ENCODE peak calls at places on chromosomes 3 and 15, in six cellular contexts. T is heart left ventricle, S is cardiac muscle cell, A is A549, G is heart right ventricle, X is fibroblast of pulmonary artery. F is an unnamed sample.

GRCh38 chr15:100999369-100999768 is 80.2 kb downstream of the LRRK1 start:
- DNase-seq in A (no peak), G (no peak), S (no peak), X (no peak), T (no peak), F (no peak)

GRCh38 chr15:83106994-83107840 is at the start of gene TM6SF1:
- DNase-seq in G (peak), T (peak), X (no peak), A (no peak), S (no peak), F (no peak)

GRCh38 chr3:142808103-142808917 is 80.6 kb downstream of the PCOLCE2 start:
- DNase-seq in G (no peak), X (peak), S (peak), A (peak), T (no peak), F (no peak)

GRCh38 chr3:23811919-23812318 is 6.2 kb downstream of the UBE2E1 start:
- DNase-seq in A (no peak), X (no peak), T (no peak), G (no peak), S (no peak), F (no peak)

GRCh38 chr15:70875001-70875782 is 17.0 kb downstream of the THAP10 start:
- DNase-seq in G (peak), A (no peak), S (peak), T (no peak), X (peak), F (no peak)

GRCh38 chr3:72229952-72230351 is 445.0 kb upstream of the PROK2 start:
- DNase-seq in G (no peak), S (no peak), A (no peak), T (no peak), X (no peak), F (no peak)

GRCh38 chr15:58441376-58442070 is 9.7 kb downstream of the LIPC start:
- DNase-seq in X (peak), A (no peak), T (no peak), G (no peak), S (peak), F (no peak)

GRCh38 chr15:82649226-82649999 is 2.2 kb upstream of the CPEB1 start:
- DNase-seq in T (no peak), X (no peak), S (no peak), A (no peak), G (no peak), F (no peak)

GRCh38 chr15:68129072-68129471 is 75.0 kb downstream of the PIAS1 start:
- DNase-seq in A (no peak), X (no peak), T (no peak), G (no peak), S (no peak), F (no peak)

GRCh38 chr3:47337656-47338055 is 43.2 kb upstream of the PTPN23 start:
- DNase-seq in X (peak), A (no peak), G (no peak), S (no peak), T (no peak), F (no peak)

GRCh38 chr3:178795349-178795748 is 259.1 kb downstream of the KCNMB2 start:
- DNase-seq in G (no peak), A (no peak), S (no peak), X (no peak), T (no peak), F (no peak)

DNA sequence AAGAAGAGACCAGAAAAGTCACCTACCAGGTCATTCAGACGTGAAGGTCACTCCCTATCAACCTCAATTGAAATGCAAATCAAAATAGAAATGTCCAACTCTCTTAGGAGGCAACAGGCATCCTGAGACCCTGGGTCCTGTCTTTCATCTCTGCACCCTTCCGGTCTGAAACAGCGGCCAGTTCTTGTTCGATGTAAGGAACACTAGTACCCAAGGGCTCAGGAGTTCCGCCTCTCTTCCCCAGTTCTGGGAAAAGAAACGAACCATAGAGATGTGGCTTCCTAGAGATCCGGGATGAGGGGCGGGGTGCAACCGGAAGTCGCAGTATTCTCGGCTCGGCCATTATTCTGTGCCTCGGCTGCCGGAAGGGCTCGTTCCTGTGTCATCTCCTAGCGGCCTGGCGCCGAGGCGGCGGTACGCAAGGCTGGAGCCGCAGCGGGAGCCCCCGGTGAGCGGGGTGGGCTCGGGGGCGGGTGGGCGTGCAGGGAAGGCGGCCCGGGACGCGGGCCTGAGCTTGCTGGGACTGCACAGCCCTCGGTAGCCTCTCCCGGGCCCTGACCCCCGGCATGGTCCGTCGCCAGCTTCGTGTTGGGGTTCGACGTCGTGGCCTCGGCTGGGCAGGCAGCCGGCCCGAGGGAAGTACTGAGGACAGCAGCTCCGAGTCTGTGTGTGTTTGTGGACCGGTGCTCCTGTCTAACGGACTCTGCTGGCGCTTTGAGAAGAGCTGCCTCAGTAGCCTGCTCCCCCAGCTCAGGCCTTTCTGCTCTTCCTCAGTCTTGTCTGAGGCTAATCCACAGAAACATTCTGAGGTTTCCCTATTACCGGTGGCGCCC is at the start of gene ZNF197:
- DNase-seq in S (peak), G (peak), X (peak), T (peak), A (peak), F (peak)
- TF ChIP-seq CTCF in S (no peak), G (no peak), X (no peak), T (no peak), A (no peak), F (no peak)

GRCh38 chr3:112353365-112353764 is 20.4 kb downstream of the CD200 start:
- DNase-seq in G (no peak), S (no peak), A (no peak), X (no peak), T (no peak), F (no peak)
- H3K4me3 ChIP-seq in G (no peak), S (no peak), A (no peak), X (no peak), T (no peak), F (no peak)

GRCh38 chr15:45393851-45394250 is 15.5 kb upstream of the GATM start:
- DNase-seq in T (no peak), A (no peak), S (no peak), G (no peak), X (no peak), F (no peak)
- TF ChIP-seq CTCF in T (no peak), A (peak), S (peak), G (no peak), X (peak), F (no peak)

GRCh38 chr3:171262431-171262830 is 197.8 kb downstream of the TNIK start:
- DNase-seq in G (no peak), S (no peak), A (no peak), T (no peak), X (no peak), F (no peak)
- H3K4me3 ChIP-seq in G (no peak), S (no peak), A (no peak), T (no peak), X (no peak), F (no peak)

DNA sequence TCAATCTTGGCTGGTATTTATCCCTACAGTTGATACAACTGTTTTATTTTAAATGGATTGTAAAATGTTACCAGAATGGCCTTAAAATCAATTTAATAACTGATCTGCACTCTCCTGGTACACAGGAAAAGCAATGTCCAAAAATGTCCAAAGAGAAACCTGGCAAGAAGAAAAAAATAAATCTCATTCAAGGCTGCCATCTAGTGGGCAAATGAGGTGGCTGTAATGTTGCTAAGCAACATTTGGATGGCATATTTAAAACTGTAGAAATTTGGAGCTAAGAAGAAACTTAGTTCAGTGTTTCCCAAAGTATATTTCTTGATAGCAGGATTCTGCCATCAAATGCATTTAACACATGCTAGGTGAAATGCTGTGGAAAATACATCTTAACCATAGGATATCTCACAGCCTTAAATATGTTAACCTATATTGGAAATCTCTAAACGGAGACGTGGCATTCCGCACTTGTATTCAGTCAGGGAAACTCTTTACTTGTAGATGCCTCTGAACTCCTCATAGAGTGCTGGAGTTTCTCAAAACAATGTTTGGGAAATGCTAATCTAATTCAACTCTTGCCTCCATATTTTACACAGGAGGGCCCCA is 216.8 kb downstream of the ERC2 start:
- DNase-seq in X (peak), S (peak), A (peak), T (no peak), G (peak), F (peak)
- TF ChIP-seq CTCF in X (peak), S (peak), A (peak), T (peak), G (peak), F (peak)